ENCODE peak calls at places on chromosomes 12 and 14, in seven cellular contexts. One of them, this sample, is unnamed.

GRCh38 chr12:3962661-3963483 is 89.7 kb upstream of the PARP11 start:
- DNase-seq in GM20000: no peak
- DNase-seq in stimulated activated CD4-positive, alpha-beta T cell treated with anti-CD3 and anti-CD28 coated beads, Interleukin-4, amount 100 ng/mL, for 4 hours: peak; percentile 71
- DNase-seq in Calu3: no peak
- DNase-seq in LoVo: no peak
- DNase-seq in activated gamma-delta T cell: peak; percentile 14
- DNase-seq in AG09319: no peak
- DNase-seq in this sample: peak; percentile 47

GRCh38 chr12:108129017-108129812 is at the start of gene WSCD2:
- DNase-seq in AG09319: no peak
- DNase-seq in stimulated activated CD4-positive, alpha-beta T cell treated with anti-CD3 and anti-CD28 coated beads, Interleukin-4, amount 100 ng/mL, for 4 hours: no peak
- DNase-seq in activated gamma-delta T cell: no peak
- DNase-seq in Calu3: peak; percentile 77
- DNase-seq in GM20000: no peak
- DNase-seq in LoVo: no peak
- DNase-seq in this sample: no peak

GRCh38 chr12:29640589-29641345 is 143.0 kb downstream of the TMTC1 start:
- DNase-seq in LoVo: peak; percentile 23
- DNase-seq in AG09319: no peak
- DNase-seq in Calu3: no peak
- DNase-seq in stimulated activated CD4-positive, alpha-beta T cell treated with anti-CD3 and anti-CD28 coated beads, Interleukin-4, amount 100 ng/mL, for 4 hours: no peak
- DNase-seq in GM20000: no peak
- DNase-seq in activated gamma-delta T cell: no peak
- DNase-seq in this sample: no peak

GRCh38 chr14:61048640-61049039 is 67.6 kb downstream of the SLC38A6 start:
- DNase-seq in GM20000: no peak
- DNase-seq in stimulated activated CD4-positive, alpha-beta T cell treated with anti-CD3 and anti-CD28 coated beads, Interleukin-4, amount 100 ng/mL, for 4 hours: no peak
- DNase-seq in Calu3: no peak
- DNase-seq in AG09319: no peak
- DNase-seq in LoVo: no peak
- DNase-seq in activated gamma-delta T cell: no peak
- DNase-seq in this sample: no peak

GRCh38 chr12:52971701-52972329 is 22.9 kb downstream of the KRT18 start:
- DNase-seq in AG09319: no peak
- DNase-seq in LoVo: peak; percentile 86
- DNase-seq in activated gamma-delta T cell: no peak
- DNase-seq in GM20000: no peak
- DNase-seq in stimulated activated CD4-positive, alpha-beta T cell treated with anti-CD3 and anti-CD28 coated beads, Interleukin-4, amount 100 ng/mL, for 4 hours: no peak
- DNase-seq in Calu3: peak; percentile 49
- DNase-seq in this sample: peak; percentile 95

GRCh38 chr12:74415633-74416032 is 122.0 kb upstream of the ATXN7L3B start:
- DNase-seq in LoVo: peak; percentile 55
- DNase-seq in activated gamma-delta T cell: no peak
- DNase-seq in stimulated activated CD4-positive, alpha-beta T cell treated with anti-CD3 and anti-CD28 coated beads, Interleukin-4, amount 100 ng/mL, for 4 hours: no peak
- DNase-seq in AG09319: no peak
- DNase-seq in GM20000: no peak
- DNase-seq in Calu3: peak; percentile 23
- DNase-seq in this sample: peak; percentile 56

GRCh38 chr12:131900397-131900796 is 6.0 kb downstream of the ULK1 start:
- DNase-seq in activated gamma-delta T cell: no peak
- DNase-seq in stimulated activated CD4-positive, alpha-beta T cell treated with anti-CD3 and anti-CD28 coated beads, Interleukin-4, amount 100 ng/mL, for 4 hours: no peak
- DNase-seq in LoVo: no peak
- DNase-seq in AG09319: no peak
- DNase-seq in Calu3: no peak
- DNase-seq in GM20000: no peak
- DNase-seq in this sample: peak; percentile 49

GRCh38 chr14:68986225-68986624 is 7.1 kb upstream of the ACTN1 start:
- DNase-seq in Calu3: no peak
- DNase-seq in LoVo: no peak
- DNase-seq in GM20000: no peak
- DNase-seq in activated gamma-delta T cell: no peak
- DNase-seq in stimulated activated CD4-positive, alpha-beta T cell treated with anti-CD3 and anti-CD28 coated beads, Interleukin-4, amount 100 ng/mL, for 4 hours: no peak
- DNase-seq in AG09319: no peak
- DNase-seq in this sample: no peak

GRCh38 chr14:77375164-77375950 is 1.5 kb downstream of the TMED8 start:
- DNase-seq in stimulated activated CD4-positive, alpha-beta T cell treated with anti-CD3 and anti-CD28 coated beads, Interleukin-4, amount 100 ng/mL, for 4 hours: no peak
- DNase-seq in GM20000: peak; percentile 47
- DNase-seq in Calu3: no peak
- DNase-seq in AG09319: no peak
- DNase-seq in LoVo: no peak
- DNase-seq in activated gamma-delta T cell: no peak
- DNase-seq in this sample: no peak

GRCh38 chr14:94696518-94696917 is 73.4 kb downstream of the GSC start:
- DNase-seq in AG09319: no peak
- DNase-seq in activated gamma-delta T cell: no peak
- DNase-seq in Calu3: no peak
- DNase-seq in stimulated activated CD4-positive, alpha-beta T cell treated with anti-CD3 and anti-CD28 coated beads, Interleukin-4, amount 100 ng/mL, for 4 hours: no peak
- DNase-seq in LoVo: no peak
- DNase-seq in GM20000: no peak
- DNase-seq in this sample: no peak

GRCh38 chr12:123265851-123266678 is 5.6 kb downstream of the CDK2AP1 start:
- DNase-seq in stimulated activated CD4-positive, alpha-beta T cell treated with anti-CD3 and anti-CD28 coated beads, Interleukin-4, amount 100 ng/mL, for 4 hours: no peak
- DNase-seq in LoVo: no peak
- DNase-seq in AG09319: no peak
- DNase-seq in GM20000: peak; percentile 22
- DNase-seq in Calu3: no peak
- DNase-seq in activated gamma-delta T cell: no peak
- DNase-seq in this sample: no peak